ENCODE peak calls at places on chromosomes 7 and 10, in nine cellular contexts. D is H9; G is activated CD8-positive, alpha-beta memory T cell treated with anti-CD3 and anti-CD28 coated beads for 4 hours; C is GM12865; I is activated naive CD4-positive, alpha-beta T cell; V is activated gamma-delta T cell treated with Interleukin-2 at 50 U/mL for 16 hours; Z is iris pigment epithelial cell; U is aorta; K is AG10803. W is an unnamed sample.
A peak's percentile ranks its signal among the peaks of the same experiment; 100 is the strongest.

GRCh38 chr10:63116452-63117072 is 16.6 kb upstream of the NRBF2 start:
- DNase-seq in D (no peak), G (no peak), C (no peak), I (no peak), V (no peak), Z (no peak), U (no peak), K (no peak), W (no peak)

GRCh38 chr7:113392841-113393540 is 274.6 kb upstream of the SMIM30 start:
- DNase-seq in D (no peak), G (no peak), C (no peak), I (no peak), V (no peak), Z (no peak), U (no peak), K (no peak), W (no peak)

GRCh38 chr7:30511973-30512662 is 7.5 kb upstream of the GGCT start:
- DNase-seq in D (no peak), G (no peak), C (no peak), I (no peak), V (no peak), Z (no peak), U (no peak), K (no peak), W (no peak)

GRCh38 chr7:140005754-140006503 is 56.8 kb downstream of the PARP12 start:
- DNase-seq in D (peak; percentile 91), G (no peak), C (peak; percentile 13), I (no peak), V (no peak), Z (peak; percentile 40), U (no peak), K (peak; percentile 18), W (no peak)

GRCh38 chr7:94333810-94334209 is 60.9 kb upstream of the COL1A2 start:
- DNase-seq in D (no peak), G (no peak), C (no peak), I (no peak), V (no peak), Z (no peak), U (no peak), K (no peak), W (no peak)

GRCh38 chr7:5448378-5449042 is 24.9 kb upstream of the TNRC18 start:
- DNase-seq in D (peak; percentile 60), G (no peak), C (no peak), I (no peak), V (no peak), Z (no peak), U (no peak), K (no peak), W (no peak)

GRCh38 chr10:44689368-44689767 is 221.8 kb upstream of the TMEM72 start:
- DNase-seq in D (peak; percentile 53), G (no peak), C (no peak), I (no peak), V (no peak), Z (no peak), U (no peak), K (peak; percentile 37), W (no peak)

GRCh38 chr7:44348851-44349781 is 23.7 kb upstream of the CAMK2B start:
- DNase-seq in D (peak; percentile 75), G (no peak), C (no peak), I (no peak), V (no peak), Z (no peak), U (peak; percentile 42), K (no peak), W (no peak)

GRCh38 chr7:154698726-154699291 is 304.1 kb downstream of the PAXIP1 start:
- DNase-seq in D (peak; percentile 81), G (no peak), C (peak; percentile 22), I (no peak), V (no peak), Z (no peak), U (no peak), K (no peak), W (no peak)

GRCh38 chr7:50092579-50093411 is at the start of gene ZPBP:
- DNase-seq in D (peak; percentile 70), G (peak; percentile 35), C (peak; percentile 60), I (peak; percentile 14), V (peak; percentile 44), Z (peak; percentile 28), U (no peak), K (peak; percentile 33), W (peak; percentile 28)

GRCh38 chr7:142883571-142884284 is 1.8 kb downstream of the TRPV6 start:
- DNase-seq in D (peak; percentile 14), G (no peak), C (no peak), I (no peak), V (no peak), Z (no peak), U (peak; percentile 25), K (no peak), W (no peak)

GRCh38 chr10:92142949-92143348 is 147.9 kb downstream of the CPEB3 start:
- DNase-seq in D (no peak), G (no peak), C (peak; percentile 65), I (no peak), V (no peak), Z (no peak), U (no peak), K (no peak), W (no peak)

GRCh38 chr7:24981544-24981951 is 1.6 kb upstream of the OSBPL3 start:
- DNase-seq in D (peak; percentile 44), G (peak; percentile 23), C (peak; percentile 77), I (no peak), V (peak; percentile 27), Z (peak; percentile 71), U (peak; percentile 82), K (peak; percentile 77), W (peak; percentile 46)

GRCh38 chr7:38178695-38179344 is 775 bp downstream of the STARD3NL start:
- DNase-seq in D (no peak), G (no peak), C (peak; percentile 55), I (no peak), V (peak; percentile 21), Z (peak; percentile 56), U (no peak), K (peak; percentile 45), W (no peak)

GRCh38 chr10:77909755-77910375 is 16.7 kb downstream of the DLG5 start:
- DNase-seq in D (peak; percentile 17), G (no peak), C (no peak), I (no peak), V (no peak), Z (peak; percentile 77), U (no peak), K (peak; percentile 34), W (no peak)

W was measured in heart left ventricle.